ENCODE peak calls at places on chromosomes 13 and 19, in nine cellular contexts. M is pulmonary artery endothelial cell; K is mucosa of descending colon; C is mesenchymal stem cell; Y is T-helper 9 cell; T is activated CD4-positive, CD25-positive, alpha-beta regulatory T cell; U is PC-3; D is hypothalamus; R is nephron progenitor cell. Z is an unnamed sample.

GRCh38 chr19:13102666-13103584 is at the start of gene LYL1:
- DNase-seq in R (peak), U (no peak), C (no peak), Y (no peak), M (peak), K (peak), D (no peak), T (no peak), Z (no peak)

GRCh38 chr13:66577358-66577757 is 652.8 kb downstream of the PCDH9 start:
- DNase-seq in U (no peak), D (no peak), T (no peak), K (no peak), M (no peak), R (no peak), Y (no peak), C (no peak), Z (no peak)

GRCh38 chr13:52713894-52714293 is 25.7 kb downstream of the CNMD start:
- DNase-seq in D (peak), M (no peak), U (no peak), Y (no peak), K (peak), T (no peak), R (no peak), C (no peak), Z (no peak)

GRCh38 chr13:42740753-42741152 is 40.6 kb upstream of the FAM216B start:
- DNase-seq in Y (no peak), M (peak), T (no peak), R (no peak), U (peak), K (peak), C (no peak), D (no peak), Z (no peak)

GRCh38 chr19:11279505-11280236 is 16.3 kb upstream of the TSPAN16 start:
- DNase-seq in D (no peak), T (no peak), K (no peak), Y (peak), C (no peak), U (no peak), M (no peak), R (no peak), Z (no peak)

GRCh38 chr19:55441692-55442321 is 1.3 kb downstream of the SHISA7 start:
- DNase-seq in R (no peak), C (no peak), T (no peak), M (no peak), D (no peak), U (no peak), Y (no peak), K (no peak), Z (no peak)

GRCh38 chr13:40993987-40994386 is 25.1 kb downstream of the ELF1 start:
- DNase-seq in K (peak), U (peak), T (no peak), C (no peak), R (no peak), M (no peak), Y (no peak), D (no peak), Z (no peak)

GRCh38 chr19:46408611-46409039 is 4.7 kb downstream of the CCDC8 start:
- DNase-seq in K (peak), R (peak), M (no peak), C (peak), Y (no peak), U (no peak), D (peak), T (no peak), Z (no peak)

GRCh38 chr19:3919793-3920192 is 13.1 kb upstream of the NMRK2 start:
- DNase-seq in T (no peak), C (no peak), D (no peak), M (no peak), U (no peak), R (no peak), K (no peak), Y (no peak), Z (no peak)

GRCh38 chr19:4388171-4389063 is 11.9 kb downstream of the SH3GL1 start:
- DNase-seq in M (no peak), D (no peak), T (no peak), R (peak), U (peak), C (no peak), K (no peak), Y (no peak), Z (no peak)

GRCh38 chr13:28533049-28533436 is 38.1 kb upstream of the FLT1 start:
- DNase-seq in T (no peak), K (no peak), Y (no peak), M (no peak), D (no peak), R (no peak), C (peak), U (no peak), Z (no peak)

GRCh38 chr19:52095172-52096014 is at the start of gene ZNF841:
- DNase-seq in K (peak), R (peak), Y (peak), U (peak), D (peak), M (peak), T (peak), C (peak), Z (peak)

GRCh38 chr13:108342369-108343289 is 73.1 kb downstream of the TNFSF13B start:
- DNase-seq in M (no peak), Y (no peak), R (no peak), K (no peak), C (peak), T (no peak), U (peak), D (no peak), Z (peak)

GRCh38 chr13:97978661-97979450 is 25.4 kb downstream of the IPO5 start:
- DNase-seq in R (no peak), K (no peak), Y (no peak), T (no peak), D (no peak), M (no peak), U (peak), C (peak), Z (no peak)

GRCh38 chr13:44439615-44440014 is 66.0 kb downstream of the SERP2 start:
- DNase-seq in C (peak), K (no peak), M (no peak), R (no peak), Y (no peak), D (no peak), T (no peak), U (no peak), Z (no peak)

GRCh38 chr19:56748443-56748842 is 76.9 kb upstream of the ZNF835 start:
- DNase-seq in D (no peak), U (peak), R (no peak), Y (no peak), C (no peak), M (no peak), K (no peak), T (no peak), Z (no peak)

GRCh38 chr19:44202470-44202869 is 9.9 kb upstream of the ZNF227 start:
- DNase-seq in Y (no peak), U (no peak), R (no peak), M (no peak), T (no peak), K (no peak), D (no peak), C (no peak), Z (no peak)

Z was measured in effector CD4-positive, alpha-beta T cell.